ENCODE peak calls at places on chromosome 14, in eight cellular contexts. G is sigmoid colon; I is tibial artery; X is right lobe of liver; H is neural progenitor cell; N is lower lobe of right lung; D is upper lobe of right lung; Z is CD4-positive, alpha-beta memory T cell. A is an unnamed sample.

GRCh38 chr14:57498035-57498434 is 4.4 kb upstream of the CCDC198 start:
- DNase-seq in G (no peak), I (no peak), X (no peak), H (no peak), N (no peak), D (no peak), Z (no peak), A (no peak)

GRCh38 chr14:99117671-99118045 is 154.3 kb downstream of the BCL11B start:
- DNase-seq in G (no peak), I (no peak), X (no peak), H (no peak), N (no peak), D (no peak), Z (no peak), A (no peak)

GRCh38 chr14:96136361-96136760 is 68.3 kb upstream of the BDKRB2 start:
- DNase-seq in G (no peak), I (no peak), X (no peak), H (no peak), N (no peak), D (no peak), Z (no peak), A (no peak)

GRCh38 chr14:54435500-54435981 is 5.6 kb downstream of the CNIH1 start:
- DNase-seq in G (no peak), I (no peak), X (no peak), H (no peak), N (no peak), D (no peak), Z (no peak), A (no peak)

GRCh38 chr14:61472025-61472672 is 150.8 kb downstream of the PRKCH start:
- DNase-seq in G (no peak), I (peak; percentile 20), X (peak; percentile 45), H (no peak), N (no peak), D (no peak), Z (peak; percentile 84), A (peak; percentile 59)

GRCh38 chr14:59398841-59399240 is 66.3 kb downstream of the GPR135 start:
- DNase-seq in G (no peak), I (no peak), X (no peak), H (no peak), N (no peak), D (no peak), Z (no peak), A (peak; percentile 58)

GRCh38 chr14:31939934-31940333 is 137.2 kb upstream of the ARHGAP5 start:
- DNase-seq in G (no peak), I (no peak), X (no peak), H (no peak), N (no peak), D (no peak), Z (no peak), A (no peak)

GRCh38 chr14:39109893-39110715 is 4.0 kb upstream of the GEMIN2 start:
- DNase-seq in G (no peak), I (no peak), X (no peak), H (no peak), N (no peak), D (no peak), Z (no peak), A (no peak)

GRCh38 chr14:39395555-39396254 is 36.5 kb downstream of the FBXO33 start:
- DNase-seq in G (no peak), I (no peak), X (no peak), H (no peak), N (no peak), D (no peak), Z (no peak), A (no peak)

GRCh38 chr14:94213021-94213420 is 38.9 kb downstream of the PPP4R4 start:
- DNase-seq in G (no peak), I (no peak), X (no peak), H (no peak), N (no peak), D (no peak), Z (no peak), A (no peak)

GRCh38 chr14:67999290-67999689 is 179.7 kb downstream of the RAD51B start:
- DNase-seq in G (no peak), I (no peak), X (no peak), H (no peak), N (no peak), D (no peak), Z (no peak), A (no peak)

GRCh38 chr14:93464271-93464670 is 33.5 kb downstream of the UNC79 start:
- DNase-seq in G (no peak), I (no peak), X (no peak), H (no peak), N (no peak), D (no peak), Z (no peak), A (no peak)

GRCh38 chr14:103198429-103199140 is 75.3 kb downstream of the TNFAIP2 start:
- DNase-seq in G (peak; percentile 86), I (peak; percentile 54), X (no peak), H (no peak), N (no peak), D (no peak), Z (no peak), A (no peak)

GRCh38 chr14:29064305-29064704 is 297.7 kb downstream of the FOXG1 start:
- DNase-seq in G (no peak), I (no peak), X (no peak), H (no peak), N (no peak), D (no peak), Z (no peak), A (no peak)

GRCh38 chr14:69993326-69993725 is 114.1 kb downstream of the SMOC1 start:
- DNase-seq in G (no peak), I (no peak), X (no peak), H (no peak), N (no peak), D (no peak), Z (no peak), A (no peak)

GRCh38 chr14:22556021-22556989 is 32.7 kb downstream of the DAD1 start:
- DNase-seq in G (peak; percentile 71), I (no peak), X (peak; percentile 55), H (no peak), N (peak; percentile 80), D (peak; percentile 83), Z (peak; percentile 100), A (peak; percentile 100)

GRCh38 chr14:68549057-68549421 is 243.8 kb downstream of the ZFP36L1 start:
- DNase-seq in G (no peak), I (no peak), X (no peak), H (no peak), N (no peak), D (no peak), Z (no peak), A (no peak)

GRCh38 chr14:95533391-95533821 is 1.4 kb upstream of the GLRX5 start:
- DNase-seq in G (no peak), I (no peak), X (no peak), H (peak; percentile 27), N (no peak), D (no peak), Z (peak; percentile 55), A (peak; percentile 31)

GRCh38 chr14:74846968-74847549 is 28.9 kb downstream of the PROX2 start:
- DNase-seq in G (no peak), I (no peak), X (no peak), H (no peak), N (no peak), D (no peak), Z (no peak), A (no peak)

DNA sequence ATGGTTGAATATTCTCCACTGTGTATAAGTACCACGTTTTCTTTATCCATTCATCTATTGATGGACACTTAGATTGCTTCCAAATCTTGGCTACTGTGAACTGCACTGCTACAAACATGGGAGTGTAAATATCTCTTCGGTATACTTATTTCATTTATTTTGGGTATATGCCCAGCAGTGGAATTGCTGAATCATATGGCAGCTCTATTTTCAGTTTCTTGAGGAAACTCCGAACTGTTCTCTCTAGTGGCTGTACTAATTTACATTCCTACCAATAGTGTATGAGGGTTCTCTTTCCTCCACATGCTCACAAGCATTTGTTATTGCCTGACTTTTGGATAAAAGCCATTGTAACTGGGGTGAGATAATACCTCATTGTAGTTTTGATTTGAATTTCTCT is 623.1 kb upstream of the LRFN5 start:
- DNase-seq in G (no peak), I (no peak), X (no peak), H (no peak), N (no peak), D (no peak), Z (no peak), A (no peak)
- H3K9me3 ChIP-seq in G (no peaks in the 10 kb centered on the region), I (no peaks in the 10 kb centered on the region), X (no peaks in the 10 kb centered on the region), H (no peaks in the 10 kb centered on the region), N (no peaks in the 10 kb centered on the region), D (no peaks in the 10 kb centered on the region), Z (no peaks in the 10 kb centered on the region), A (peaks cover 5% of the 10 kb centered on the region)

GRCh38 chr14:84926656-84927055 is 603.3 kb upstream of the FLRT2 start:
- DNase-seq in G (no peak), I (no peak), X (no peak), H (no peak), N (no peak), D (no peak), Z (no peak), A (no peak)
- H3K9me3 ChIP-seq in G (no peaks in the 10 kb centered on the region), I (no peaks in the 10 kb centered on the region), X (no peaks in the 10 kb centered on the region), H (no peaks in the 10 kb centered on the region), N (no peaks in the 10 kb centered on the region), D (no peaks in the 10 kb centered on the region), Z (no peaks in the 10 kb centered on the region), A (no peaks in the 10 kb centered on the region)

GRCh38 chr14:105570482-105570881 is 44.1 kb downstream of the TMEM121 start:
- DNase-seq in G (no peak), I (no peak), X (no peak), H (no peak), N (no peak), D (no peak), Z (no peak), A (no peak)
- H3K9me3 ChIP-seq in G (no peaks in the 10 kb centered on the region), I (no peaks in the 10 kb centered on the region), X (no peaks in the 10 kb centered on the region), H (peaks cover 3% of the 10 kb centered on the region), N (no peaks in the 10 kb centered on the region), D (no peaks in the 10 kb centered on the region), Z (no peaks in the 10 kb centered on the region), A (no peaks in the 10 kb centered on the region)

GRCh38 chr14:104476437-104476836 is 103.1 kb upstream of the C14orf180 start:
- DNase-seq in G (no peak), I (no peak), X (no peak), H (no peak), N (no peak), D (no peak), Z (no peak), A (no peak)

GRCh38 chr14:104477804-104478375 is 101.7 kb upstream of the C14orf180 start:
- DNase-seq in G (no peak), I (no peak), X (no peak), H (no peak), N (no peak), D (no peak), Z (no peak), A (no peak)

GRCh38 chr14:104481323-104481722 is 98.2 kb upstream of the C14orf180 start:
- DNase-seq in G (no peak), I (no peak), X (no peak), H (no peak), N (no peak), D (no peak), Z (no peak), A (no peak)

GRCh38 chr14:104477117-104477623 is 102.4 kb upstream of the C14orf180 start:
- DNase-seq in G (no peak), I (no peak), X (no peak), H (no peak), N (no peak), D (no peak), Z (no peak), A (no peak)

DNA sequence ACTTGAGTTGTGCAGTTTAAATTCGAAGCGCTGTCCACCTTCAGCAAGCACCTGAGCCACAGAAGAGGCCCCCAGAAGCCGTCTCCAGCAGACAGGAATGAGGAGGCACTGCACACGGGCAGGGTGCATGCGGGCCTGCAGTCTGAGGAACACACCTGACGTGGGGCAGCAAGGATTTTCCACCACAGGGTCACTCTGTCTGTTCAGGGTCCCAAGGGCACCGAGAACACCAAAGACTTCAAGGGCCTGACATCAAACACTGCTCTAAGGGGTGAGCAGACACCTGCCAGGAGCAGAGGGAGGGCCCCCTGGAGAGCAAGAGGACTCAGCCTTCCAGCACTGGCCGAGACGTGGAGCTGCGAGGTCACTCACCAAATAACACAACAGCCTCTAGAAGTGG is 99.7 kb upstream of the C14orf180 start:
- DNase-seq in G (no peak), I (no peak), X (no peak), H (no peak), N (no peak), D (no peak), Z (no peak), A (no peak)
- H3K9me3 ChIP-seq in G (peaks cover 5% of the 10 kb centered on the region), I (peaks cover 15% of the 10 kb centered on the region), X (no peaks in the 10 kb centered on the region), H (peaks cover 5% of the 10 kb centered on the region), N (peaks cover 11% of the 10 kb centered on the region), D (no peaks in the 10 kb centered on the region), Z (no peaks in the 10 kb centered on the region), A (peaks cover 4% of the 10 kb centered on the region)